ENCODE peak calls at places on chromosomes 6 and 20, in four cellular contexts. D is CD14-positive monocyte, P is endothelial cell, E is upper lobe of left lung. K is an unnamed sample.

GRCh38 chr6:111590209-111590955 is 15.3 kb downstream of the TRAF3IP2 start:
- DNase-seq in E (no peak), P (no peak), D (no peak), K (no peak)

GRCh38 chr6:2450546-2450945 is 205.1 kb upstream of the GMDS start:
- DNase-seq in D (no peak), P (no peak), E (no peak), K (peak; percentile 52)

GRCh38 chr6:34806738-34807453 is 15.0 kb downstream of the BLTP3A start:
- DNase-seq in E (no peak), D (no peak), P (no peak), K (no peak)

GRCh38 chr20:63908008-63908682 is 13.2 kb downstream of the DNAJC5 start:
- DNase-seq in P (no peak), D (no peak), E (no peak), K (peak; percentile 48)

GRCh38 chr6:110562316-110562915 is 86.0 kb upstream of the SLC22A16 start:
- DNase-seq in P (no peak), E (no peak), D (no peak), K (no peak)

GRCh38 chr6:7538484-7538883 is 3.0 kb upstream of the DSP start:
- DNase-seq in E (no peak), D (no peak), P (no peak), K (no peak)

GRCh38 chr6:154624038-154624599 is 109.1 kb upstream of the SCAF8 start:
- DNase-seq in P (no peak), E (no peak), D (no peak), K (no peak)

GRCh38 chr20:47809561-47809960 is 24.3 kb upstream of the SULF2 start:
- DNase-seq in D (no peak), P (no peak), E (no peak), K (peak; percentile 95)

GRCh38 chr6:169241688-169242350 is 11.8 kb downstream of the THBS2 start:
- DNase-seq in P (no peak), E (no peak), D (no peak), K (no peak)

GRCh38 chr20:50333856-50334255 is 143.2 kb downstream of the CEBPB start:
- DNase-seq in D (no peak), P (no peak), E (no peak), K (no peak)

GRCh38 chr20:5797843-5798462 is 47.8 kb downstream of the SHLD1 start:
- DNase-seq in P (no peak), D (peak; percentile 47), E (no peak), K (no peak)

GRCh38 chr6:74410630-74411029 is 714.6 kb downstream of the CD109 start:
- DNase-seq in E (no peak), P (no peak), D (no peak), K (no peak)

GRCh38 chr6:139981810-139982550 is 607.5 kb upstream of the CITED2 start:
- DNase-seq in D (no peak), P (peak; percentile 10), E (peak; percentile 25), K (peak; percentile 45)

GRCh38 chr6:31775184-31775583 is 1.9 kb downstream of the VWA7 start:
- DNase-seq in P (no peak), E (no peak), D (no peak), K (peak; percentile 85)

GRCh38 chr6:132365319-132365907 is 35.9 kb downstream of the MOXD1 start:
- DNase-seq in E (no peak), P (no peak), D (no peak), K (no peak)

GRCh38 chr20:48621256-48622078 is 206.3 kb downstream of the PREX1 start:
- DNase-seq in D (no peak), P (no peak), E (no peak), K (peak; percentile 76)

GRCh38 chr6:20221448-20221847 is 9.2 kb upstream of the MBOAT1 start:
- DNase-seq in D (no peak), E (no peak), P (no peak), K (no peak)

GRCh38 chr20:46699651-46700359 is 9.6 kb upstream of the SLC2A10 start:
- DNase-seq in D (no peak), E (no peak), P (no peak), K (peak; percentile 51)

GRCh38 chr6:89116702-89117101 is 1.2 kb downstream of the SRSF12 start:
- DNase-seq in E (no peak), D (no peak), P (no peak), K (no peak)

GRCh38 chr6:166435574-166435973 is 52.8 kb upstream of the MPC1 start:
- DNase-seq in D (no peak), P (no peak), E (no peak), K (no peak)

GRCh38 chr20:47493175-47493953 is 8.3 kb upstream of the NCOA3 start:
- DNase-seq in P (no peak), D (peak; percentile 63), E (peak; percentile 83), K (peak; percentile 95)

GRCh38 chr20:59932616-59933295 is 681 bp downstream of the SYCP2 start:
- DNase-seq in P (no peak), D (no peak), E (no peak), K (no peak)

GRCh38 chr20:51767018-51767866 is 948 bp downstream of the ATP9A start:
- DNase-seq in P (peak; percentile 59), D (no peak), E (peak; percentile 94), K (peak; percentile 100)

GRCh38 chr6:25100288-25100687 is 164.5 kb upstream of the RIPOR2 start:
- DNase-seq in D (no peak), P (no peak), E (no peak), K (no peak)

GRCh38 chr6:47484616-47485015 is 7.0 kb downstream of the CD2AP start:
- DNase-seq in D (no peak), P (no peak), E (no peak), K (no peak)

GRCh38 chr20:32203556-32204484 is 3.7 kb downstream of the PLAGL2 start:
- DNase-seq in D (no peak), E (peak; percentile 48), P (no peak), K (no peak)

GRCh38 chr6:143718463-143718862 is 40.7 kb downstream of the PHACTR2 start:
- DNase-seq in E (no peak), D (no peak), P (no peak), K (no peak)

GRCh38 chr6:115524821-115525220 is 535.9 kb downstream of the FRK start:
- DNase-seq in D (no peak), E (peak; percentile 29), P (no peak), K (no peak)

GRCh38 chr6:101296184-101296583 is 97.3 kb upstream of the GRIK2 start:
- DNase-seq in D (no peak), E (no peak), P (no peak), K (no peak)

GRCh38 chr6:12472601-12473038 is 182.5 kb downstream of the EDN1 start:
- DNase-seq in P (no peak), D (no peak), E (peak; percentile 61), K (no peak)

GRCh38 chr20:9889270-9889981 is 50.5 kb upstream of the PAK5 start:
- DNase-seq in E (no peak), D (no peak), P (no peak), K (no peak)

GRCh38 chr20:9878096-9878495 is 39.2 kb upstream of the PAK5 start:
- DNase-seq in E (no peak), P (no peak), D (no peak), K (no peak)

GRCh38 chr20:9884666-9885065 is 45.8 kb upstream of the PAK5 start:
- DNase-seq in E (no peak), D (no peak), P (no peak), K (no peak)

GRCh38 chr20:9886227-9886626 is 47.4 kb upstream of the PAK5 start:
- DNase-seq in E (no peak), D (no peak), P (no peak), K (no peak)

GRCh38 chr20:9884061-9884460 is 45.2 kb upstream of the PAK5 start:
- DNase-seq in D (no peak), E (no peak), P (no peak), K (peak; percentile 5)
- TF ChIP-seq CTCF in D (no peak), E (no peak), P (no peak), K (no peak)

DNA sequence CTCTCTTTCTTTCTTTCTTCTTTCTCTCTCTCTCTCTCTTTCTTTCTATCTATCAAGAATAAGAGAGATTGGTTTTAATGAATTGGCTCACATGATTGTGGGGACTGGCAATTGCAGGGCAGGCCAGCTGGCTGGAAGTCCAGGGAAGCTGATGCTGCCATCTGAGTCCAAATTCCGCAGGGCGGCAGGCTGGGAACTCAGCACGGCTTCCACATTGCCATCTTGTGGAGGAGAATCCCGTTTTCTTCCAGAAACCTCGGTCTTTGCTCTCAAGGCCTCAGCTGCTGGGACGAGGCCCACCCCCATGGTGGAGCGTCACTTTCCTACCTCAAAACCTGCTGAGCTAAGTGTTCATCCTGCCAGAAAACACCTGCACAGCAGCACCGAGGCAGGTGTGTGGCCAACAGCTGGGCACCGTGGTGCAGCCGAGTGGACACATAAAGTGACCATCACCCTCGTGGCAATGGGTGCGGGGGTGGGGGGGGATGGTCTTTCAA is 58.8 kb upstream of the SLCO4A1 start:
- DNase-seq in P (no peak), E (no peak), D (no peak), K (no peak)
- TF ChIP-seq CTCF in P (no peak), E (no peak), D (no peak), K (no peak)

GRCh38 chr6:129620234-129620610 is 89.8 kb downstream of the ARHGAP18 start:
- DNase-seq in D (no peak), E (no peak), P (no peak), K (no peak)
- TF ChIP-seq CTCF in D (no peak), E (no peak), P (no peak), K (no peak)

GRCh38 chr20:44967207-44967807 is 995 bp downstream of the STK4 start:
- DNase-seq in P (no peak), E (peak; percentile 48), D (peak; percentile 55), K (no peak)
- TF ChIP-seq CTCF in P (no peak), E (no peak), D (no peak), K (no peak)

GRCh38 chr6:127247114-127248096 is 19.3 kb upstream of the RNF146 start:
- DNase-seq in D (no peak), P (no peak), E (no peak), K (no peak)

GRCh38 chr6:127255286-127255685 is 11.4 kb upstream of the RNF146 start:
- DNase-seq in E (no peak), D (no peak), P (no peak), K (no peak)

DNA sequence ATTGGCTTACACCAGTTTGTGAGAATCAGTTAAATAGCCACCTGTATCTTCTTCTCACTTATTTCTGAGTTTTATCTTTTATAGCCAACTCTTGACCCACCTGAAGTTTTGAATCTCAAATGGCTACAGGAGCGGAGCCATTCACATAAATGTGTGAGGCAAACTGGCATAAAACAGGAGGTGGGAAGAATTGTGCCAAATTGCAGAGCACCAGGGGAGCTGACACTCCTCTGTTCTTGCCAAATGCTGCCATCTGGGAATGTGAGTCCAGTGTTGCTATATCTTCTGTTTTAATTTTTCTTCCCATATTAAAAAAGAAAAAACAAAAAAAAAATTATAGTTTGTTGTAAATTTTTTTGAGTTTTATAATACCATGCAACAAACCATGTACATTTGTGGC is 17.0 kb upstream of the RNF146 start:
- DNase-seq in P (no peak), E (no peak), D (no peak), K (no peak)
- TF ChIP-seq CTCF in P (no peak), E (no peak), D (no peak), K (no peak)

DNA sequence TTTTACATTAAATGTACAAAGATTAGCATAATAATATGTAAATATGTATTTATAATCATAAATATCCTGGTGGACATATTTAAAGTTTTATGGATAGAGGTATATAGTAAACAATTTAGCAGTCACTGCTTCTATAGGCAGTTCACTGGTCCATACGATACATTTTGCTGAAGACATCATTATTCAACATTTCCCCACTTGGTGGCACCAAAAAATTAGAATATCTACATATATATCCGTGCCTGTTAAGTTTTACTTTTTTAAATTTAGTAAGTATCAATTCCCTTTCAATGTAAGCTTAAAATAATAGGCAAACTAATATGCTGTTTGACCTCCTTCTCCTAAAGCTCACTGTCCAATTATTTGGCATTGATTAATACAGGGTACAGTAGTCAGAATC is 64.2 kb downstream of the LMBRD1 start:
- DNase-seq in D (no peak), E (no peak), P (no peak), K (no peak)
- TF ChIP-seq CTCF in D (peak; percentile 17), E (no peak), P (no peak), K (peak; percentile 15)